ENCODE peak calls at places on chromosome 7, in five cellular contexts. One of them, this sample, is unnamed.

GRCh38 chr7:55164527-55164926 is 145.7 kb downstream of the EGFR start:
- DNase-seq in AG10803: no peak
- DNase-seq in CD8-positive, alpha-beta T cell: no peak
- DNase-seq in IMR-90: no peak
- DNase-seq in psoas muscle: no peak
- DNase-seq in this sample: no peak

GRCh38 chr7:54709283-54709682 is 49.7 kb downstream of the SEC61G start:
- DNase-seq in CD8-positive, alpha-beta T cell: no peak
- DNase-seq in psoas muscle: no peak
- DNase-seq in IMR-90: no peak
- DNase-seq in AG10803: no peak
- DNase-seq in this sample: no peak

GRCh38 chr7:110372685-110373084 is 718.2 kb upstream of the LRRN3 start:
- DNase-seq in psoas muscle: no peak
- DNase-seq in IMR-90: no peak
- DNase-seq in AG10803: no peak
- DNase-seq in CD8-positive, alpha-beta T cell: no peak
- DNase-seq in this sample: no peak

GRCh38 chr7:99375070-99375807 is 709 bp downstream of the ARPC1B start:
- DNase-seq in AG10803: peak
- DNase-seq in CD8-positive, alpha-beta T cell: peak
- DNase-seq in IMR-90: peak
- DNase-seq in psoas muscle: peak
- DNase-seq in this sample: peak

GRCh38 chr7:158782638-158783490 is 46.4 kb downstream of the ESYT2 start:
- DNase-seq in AG10803: peak
- DNase-seq in psoas muscle: peak
- DNase-seq in IMR-90: peak
- DNase-seq in CD8-positive, alpha-beta T cell: no peak
- DNase-seq in this sample: peak

GRCh38 chr7:47435889-47436312 is 146.0 kb downstream of the TNS3 start:
- DNase-seq in AG10803: peak
- DNase-seq in CD8-positive, alpha-beta T cell: no peak
- DNase-seq in psoas muscle: peak
- DNase-seq in IMR-90: peak
- DNase-seq in this sample: peak

GRCh38 chr7:32658034-32658944 is 163.0 kb downstream of the AVL9 start:
- DNase-seq in IMR-90: peak
- DNase-seq in psoas muscle: no peak
- DNase-seq in CD8-positive, alpha-beta T cell: no peak
- DNase-seq in AG10803: no peak
- DNase-seq in this sample: peak

GRCh38 chr7:128003179-128003578 is 28.1 kb downstream of the LRRC4 start:
- DNase-seq in CD8-positive, alpha-beta T cell: no peak
- DNase-seq in IMR-90: no peak
- DNase-seq in AG10803: no peak
- DNase-seq in psoas muscle: no peak
- DNase-seq in this sample: no peak

GRCh38 chr7:92205987-92206386 is 27.0 kb upstream of the LRRD1 start:
- DNase-seq in IMR-90: no peak
- DNase-seq in AG10803: no peak
- DNase-seq in psoas muscle: no peak
- DNase-seq in CD8-positive, alpha-beta T cell: no peak
- DNase-seq in this sample: no peak

GRCh38 chr7:33904680-33905388 is 505 bp upstream of the BMPER start:
- DNase-seq in CD8-positive, alpha-beta T cell: no peak
- DNase-seq in psoas muscle: peak
- DNase-seq in AG10803: peak
- DNase-seq in IMR-90: peak
- DNase-seq in this sample: peak

GRCh38 chr7:127759945-127760421 is 108.0 kb downstream of the SND1 start:
- DNase-seq in IMR-90: no peak
- DNase-seq in CD8-positive, alpha-beta T cell: no peak
- DNase-seq in AG10803: no peak
- DNase-seq in psoas muscle: no peak
- DNase-seq in this sample: no peak

GRCh38 chr7:11831727-11832495 is at the start of gene THSD7A:
- DNase-seq in AG10803: peak
- DNase-seq in psoas muscle: peak
- DNase-seq in IMR-90: peak
- DNase-seq in CD8-positive, alpha-beta T cell: no peak
- DNase-seq in this sample: peak
- TF ChIP-seq CTCF in AG10803: no peak
- TF ChIP-seq CTCF in psoas muscle: peak
- TF ChIP-seq CTCF in IMR-90: no peak
- TF ChIP-seq CTCF in CD8-positive, alpha-beta T cell: no peak
- TF ChIP-seq CTCF in this sample: no peak

GRCh38 chr7:106063039-106063438 is 49.1 kb downstream of the SYPL1 start:
- DNase-seq in AG10803: no peak
- DNase-seq in psoas muscle: no peak
- DNase-seq in CD8-positive, alpha-beta T cell: no peak
- DNase-seq in IMR-90: no peak
- DNase-seq in this sample: no peak

GRCh38 chr7:106065560-106066500 is 46.3 kb downstream of the SYPL1 start:
- DNase-seq in CD8-positive, alpha-beta T cell: no peak
- DNase-seq in AG10803: peak
- DNase-seq in psoas muscle: no peak
- DNase-seq in IMR-90: no peak
- DNase-seq in this sample: peak

GRCh38 chr7:106064329-106064728 is 47.8 kb downstream of the SYPL1 start:
- DNase-seq in psoas muscle: no peak
- DNase-seq in IMR-90: no peak
- DNase-seq in AG10803: no peak
- DNase-seq in CD8-positive, alpha-beta T cell: no peak
- DNase-seq in this sample: no peak

GRCh38 chr7:106063692-106064091 is 48.4 kb downstream of the SYPL1 start:
- DNase-seq in IMR-90: no peak
- DNase-seq in CD8-positive, alpha-beta T cell: no peak
- DNase-seq in psoas muscle: no peak
- DNase-seq in AG10803: no peak
- DNase-seq in this sample: no peak

DNA sequence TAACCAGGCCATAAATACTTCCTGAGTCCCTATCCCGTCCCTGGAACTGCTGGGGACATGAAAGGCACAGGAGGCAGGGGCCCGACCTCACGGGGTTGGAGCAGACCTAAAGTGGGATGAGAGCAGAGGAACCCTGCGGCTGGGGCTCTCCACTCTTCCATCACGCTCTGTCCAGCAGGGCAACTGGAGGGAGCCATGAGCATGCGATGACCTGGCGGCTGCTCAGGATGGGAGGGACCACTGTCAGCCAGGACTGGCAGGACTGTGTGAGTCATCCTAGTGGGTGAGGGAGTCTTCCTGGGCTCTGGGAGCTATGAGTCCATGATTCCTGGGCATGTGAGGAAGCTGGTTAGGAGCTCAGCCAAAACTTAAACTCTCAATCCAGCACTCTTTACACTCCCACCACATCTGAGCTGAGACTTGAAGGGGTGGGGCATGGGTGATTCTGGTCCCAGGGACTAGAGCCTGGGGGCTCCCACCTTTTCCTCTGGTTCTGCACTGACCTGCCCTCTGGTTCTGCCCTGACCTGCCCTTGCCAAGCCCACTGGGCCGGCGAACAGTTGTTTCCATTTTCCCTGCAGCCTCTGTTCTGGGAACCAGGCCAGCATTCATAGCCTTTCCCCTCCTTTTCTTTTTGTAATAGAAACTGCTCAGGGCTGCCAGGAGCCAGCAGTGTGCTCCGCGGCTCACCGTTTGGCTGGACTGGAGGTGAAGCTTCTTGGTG is 47.1 kb downstream of the SYPL1 start:
- DNase-seq in IMR-90: peak
- DNase-seq in psoas muscle: peak
- DNase-seq in CD8-positive, alpha-beta T cell: no peak
- DNase-seq in AG10803: peak
- DNase-seq in this sample: peak
- H3K4me3 ChIP-seq in IMR-90: no peak
- H3K4me3 ChIP-seq in psoas muscle: peak
- H3K4me3 ChIP-seq in CD8-positive, alpha-beta T cell: no peak
- H3K4me3 ChIP-seq in AG10803: peak
- H3K4me3 ChIP-seq in this sample: peak

DNA sequence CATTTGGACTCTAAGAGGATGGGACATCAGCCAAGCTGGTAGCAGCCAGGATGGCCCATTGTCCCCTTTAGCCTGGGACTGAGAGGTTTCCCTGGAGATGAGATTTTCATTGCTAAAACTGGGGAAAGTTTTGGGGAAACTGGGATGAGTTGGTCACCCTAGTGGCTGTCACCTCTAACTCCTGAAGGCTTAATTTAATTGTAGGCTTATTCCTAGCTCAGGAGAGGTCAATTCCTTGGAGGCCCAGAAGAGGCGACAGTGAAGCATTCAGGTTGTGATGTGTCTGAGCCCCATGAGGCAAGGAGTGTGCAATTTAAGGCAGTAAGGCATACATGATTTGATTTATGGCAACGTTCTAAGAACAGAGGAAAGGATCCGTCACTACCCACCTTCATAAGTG is 24.9 kb upstream of the JAZF1 start:
- DNase-seq in IMR-90: no peak
- DNase-seq in AG10803: no peak
- DNase-seq in psoas muscle: no peak
- DNase-seq in CD8-positive, alpha-beta T cell: no peak
- DNase-seq in this sample: no peak
- TF ChIP-seq CTCF in IMR-90: no peak
- TF ChIP-seq CTCF in AG10803: no peak
- TF ChIP-seq CTCF in psoas muscle: no peak
- TF ChIP-seq CTCF in CD8-positive, alpha-beta T cell: no peak
- TF ChIP-seq CTCF in this sample: no peak

DNA sequence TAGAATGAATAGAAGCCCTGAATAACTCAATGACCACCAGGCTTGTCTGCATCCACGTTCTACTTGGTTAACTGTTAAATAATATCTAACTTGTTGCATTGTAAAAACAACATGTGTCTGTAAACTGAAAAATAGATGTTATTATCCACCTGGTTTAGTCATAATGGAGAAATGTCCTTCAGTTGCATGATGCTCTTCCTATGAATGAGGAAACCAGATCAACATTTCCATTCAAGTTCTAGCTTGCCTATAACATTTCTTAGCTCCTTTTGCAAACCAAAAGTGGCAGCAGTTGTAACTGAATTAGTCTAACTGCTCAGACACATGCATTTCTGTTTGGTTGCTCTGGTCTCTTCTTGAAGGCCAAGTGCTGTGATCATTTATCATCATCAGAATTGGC is 62.9 kb upstream of the BET1 start:
- DNase-seq in AG10803: no peak
- DNase-seq in CD8-positive, alpha-beta T cell: no peak
- DNase-seq in psoas muscle: no peak
- DNase-seq in IMR-90: no peak
- DNase-seq in this sample: no peak
- H3K4me3 ChIP-seq in AG10803: no peak
- H3K4me3 ChIP-seq in CD8-positive, alpha-beta T cell: no peak
- H3K4me3 ChIP-seq in psoas muscle: no peak
- H3K4me3 ChIP-seq in IMR-90: no peak
- H3K4me3 ChIP-seq in this sample: no peak

GRCh38 chr7:8037151-8037550 is 68.6 kb downstream of the GLCCI1 start:
- DNase-seq in CD8-positive, alpha-beta T cell: no peak
- DNase-seq in psoas muscle: no peak
- DNase-seq in IMR-90: no peak
- DNase-seq in AG10803: no peak
- DNase-seq in this sample: no peak

GRCh38 chr7:8040768-8041369 is 72.3 kb downstream of the GLCCI1 start:
- DNase-seq in AG10803: no peak
- DNase-seq in CD8-positive, alpha-beta T cell: no peak
- DNase-seq in IMR-90: no peak
- DNase-seq in psoas muscle: no peak
- DNase-seq in this sample: no peak

GRCh38 chr7:8035190-8035589 is 66.6 kb downstream of the GLCCI1 start:
- DNase-seq in psoas muscle: no peak
- DNase-seq in AG10803: no peak
- DNase-seq in IMR-90: no peak
- DNase-seq in CD8-positive, alpha-beta T cell: no peak
- DNase-seq in this sample: no peak

GRCh38 chr7:8035647-8036518 is 67.3 kb downstream of the GLCCI1 start:
- DNase-seq in IMR-90: peak
- DNase-seq in psoas muscle: no peak
- DNase-seq in AG10803: peak
- DNase-seq in CD8-positive, alpha-beta T cell: peak
- DNase-seq in this sample: peak
- TF ChIP-seq CTCF in IMR-90: peak
- TF ChIP-seq CTCF in psoas muscle: peak
- TF ChIP-seq CTCF in AG10803: peak
- TF ChIP-seq CTCF in CD8-positive, alpha-beta T cell: peak
- TF ChIP-seq CTCF in this sample: peak

GRCh38 chr7:114628362-114628761 is 213.7 kb downstream of the FOXP2 start:
- DNase-seq in IMR-90: no peak
- DNase-seq in psoas muscle: no peak
- DNase-seq in AG10803: no peak
- DNase-seq in CD8-positive, alpha-beta T cell: no peak
- DNase-seq in this sample: no peak

GRCh38 chr7:114631249-114631822 is 216.7 kb downstream of the FOXP2 start:
- DNase-seq in CD8-positive, alpha-beta T cell: no peak
- DNase-seq in IMR-90: no peak
- DNase-seq in AG10803: no peak
- DNase-seq in psoas muscle: no peak
- DNase-seq in this sample: no peak

GRCh38 chr7:114629762-114630161 is 215.1 kb downstream of the FOXP2 start:
- DNase-seq in AG10803: no peak
- DNase-seq in CD8-positive, alpha-beta T cell: no peak
- DNase-seq in psoas muscle: no peak
- DNase-seq in IMR-90: no peak
- DNase-seq in this sample: no peak

GRCh38 chr7:114627231-114627630 is 212.6 kb downstream of the FOXP2 start:
- DNase-seq in AG10803: no peak
- DNase-seq in CD8-positive, alpha-beta T cell: no peak
- DNase-seq in psoas muscle: no peak
- DNase-seq in IMR-90: no peak
- DNase-seq in this sample: no peak

DNA sequence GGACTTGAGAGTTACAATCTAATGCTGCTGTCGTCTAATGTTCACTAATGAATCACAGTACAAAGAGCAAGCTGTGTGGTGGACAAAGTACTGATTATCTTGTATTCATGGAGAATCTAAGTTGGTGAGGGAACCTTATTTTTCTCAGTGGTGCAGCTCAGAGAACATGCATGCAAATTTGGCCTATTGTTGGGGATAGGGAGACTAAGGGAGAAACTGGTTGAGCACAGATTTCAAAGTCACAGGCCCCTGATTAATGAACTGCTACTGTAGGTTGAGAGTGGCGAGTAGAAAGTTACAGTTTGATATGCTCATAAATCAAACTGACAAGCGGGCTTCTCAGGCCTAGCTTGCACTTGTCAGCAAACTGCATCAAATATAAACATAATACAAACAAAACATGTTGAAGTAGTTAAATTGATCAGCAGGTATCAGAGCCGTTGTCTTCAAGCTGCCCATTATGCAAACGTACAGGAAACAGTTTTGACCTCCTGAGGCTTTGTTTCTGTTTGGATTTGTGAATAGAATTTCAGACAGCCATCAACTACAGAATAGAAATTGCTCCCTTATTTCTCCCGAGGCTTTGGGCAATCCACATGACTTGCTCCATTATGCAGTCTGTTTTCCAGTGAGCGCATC is 215.7 kb downstream of the FOXP2 start:
- DNase-seq in CD8-positive, alpha-beta T cell: no peak
- DNase-seq in AG10803: no peak
- DNase-seq in IMR-90: no peak
- DNase-seq in psoas muscle: no peak
- DNase-seq in this sample: no peak
- H3K4me3 ChIP-seq in CD8-positive, alpha-beta T cell: no peak
- H3K4me3 ChIP-seq in AG10803: no peak
- H3K4me3 ChIP-seq in IMR-90: no peak
- H3K4me3 ChIP-seq in psoas muscle: no peak
- H3K4me3 ChIP-seq in this sample: no peak

GRCh38 chr7:136874393-136875032 is 6.1 kb downstream of the CHRM2 start:
- DNase-seq in psoas muscle: no peak
- DNase-seq in IMR-90: peak
- DNase-seq in CD8-positive, alpha-beta T cell: no peak
- DNase-seq in AG10803: peak
- DNase-seq in this sample: peak
- TF ChIP-seq CTCF in psoas muscle: no peak
- TF ChIP-seq CTCF in IMR-90: peak
- TF ChIP-seq CTCF in CD8-positive, alpha-beta T cell: no peak
- TF ChIP-seq CTCF in AG10803: peak
- TF ChIP-seq CTCF in this sample: peak